ENCODE peak calls at places on chromosomes 4 and X, in six cellular contexts. One of them, this sample, is unnamed.

GRCh38 chr4:148151797-148152196 is 290.4 kb downstream of the NR3C2 start:
- DNase-seq in ELR: no peak
- DNase-seq in brain pericyte: no peak
- DNase-seq in activated naive CD4-positive, alpha-beta T cell: no peak
- DNase-seq in activated CD4-positive, alpha-beta T cell treated with anti-CD3 and anti-CD28 coated beads for 36 hours: no peak
- DNase-seq in stimulated activated CD4-positive, alpha-beta T cell treated with anti-CD3 and anti-CD28 coated beads, Interleukin-1b, Interleukin-23, amount 100 ng/mL, for 1 hour: no peak
- DNase-seq in this sample: no peak

GRCh38 chr4:111943796-111944203 is 201.5 kb upstream of the FAM241A start:
- DNase-seq in ELR: peak; percentile 72
- DNase-seq in brain pericyte: no peak
- DNase-seq in activated naive CD4-positive, alpha-beta T cell: no peak
- DNase-seq in activated CD4-positive, alpha-beta T cell treated with anti-CD3 and anti-CD28 coated beads for 36 hours: peak; percentile 22
- DNase-seq in stimulated activated CD4-positive, alpha-beta T cell treated with anti-CD3 and anti-CD28 coated beads, Interleukin-1b, Interleukin-23, amount 100 ng/mL, for 1 hour: no peak
- DNase-seq in this sample: no peak

GRCh38 chr4:78149737-78150136 is 92.6 kb downstream of the FRAS1 start:
- DNase-seq in ELR: no peak
- DNase-seq in brain pericyte: no peak
- DNase-seq in activated naive CD4-positive, alpha-beta T cell: no peak
- DNase-seq in activated CD4-positive, alpha-beta T cell treated with anti-CD3 and anti-CD28 coated beads for 36 hours: no peak
- DNase-seq in stimulated activated CD4-positive, alpha-beta T cell treated with anti-CD3 and anti-CD28 coated beads, Interleukin-1b, Interleukin-23, amount 100 ng/mL, for 1 hour: no peak
- DNase-seq in this sample: no peak

GRCh38 chr4:179666226-179666625 is 2224.0 kb upstream of the AGA start:
- DNase-seq in ELR: no peak
- DNase-seq in brain pericyte: no peak
- DNase-seq in activated naive CD4-positive, alpha-beta T cell: no peak
- DNase-seq in activated CD4-positive, alpha-beta T cell treated with anti-CD3 and anti-CD28 coated beads for 36 hours: no peak
- DNase-seq in stimulated activated CD4-positive, alpha-beta T cell treated with anti-CD3 and anti-CD28 coated beads, Interleukin-1b, Interleukin-23, amount 100 ng/mL, for 1 hour: no peak
- DNase-seq in this sample: no peak

GRCh38 chr4:2820216-2820982 is 23.2 kb upstream of the ADD1 start:
- DNase-seq in ELR: no peak
- DNase-seq in brain pericyte: no peak
- DNase-seq in activated naive CD4-positive, alpha-beta T cell: no peak
- DNase-seq in activated CD4-positive, alpha-beta T cell treated with anti-CD3 and anti-CD28 coated beads for 36 hours: no peak
- DNase-seq in stimulated activated CD4-positive, alpha-beta T cell treated with anti-CD3 and anti-CD28 coated beads, Interleukin-1b, Interleukin-23, amount 100 ng/mL, for 1 hour: no peak
- DNase-seq in this sample: no peak

GRCh38 chrX:34918091-34918736 is 24.4 kb upstream of the FAM47B start:
- DNase-seq in ELR: peak; percentile 76
- DNase-seq in brain pericyte: no peak
- DNase-seq in activated naive CD4-positive, alpha-beta T cell: no peak
- DNase-seq in activated CD4-positive, alpha-beta T cell treated with anti-CD3 and anti-CD28 coated beads for 36 hours: no peak
- DNase-seq in stimulated activated CD4-positive, alpha-beta T cell treated with anti-CD3 and anti-CD28 coated beads, Interleukin-1b, Interleukin-23, amount 100 ng/mL, for 1 hour: no peak
- DNase-seq in this sample: no peak

GRCh38 chr4:11469900-11470708 is 41.4 kb upstream of the HS3ST1 start:
- DNase-seq in ELR: no peak
- DNase-seq in brain pericyte: no peak
- DNase-seq in activated naive CD4-positive, alpha-beta T cell: no peak
- DNase-seq in activated CD4-positive, alpha-beta T cell treated with anti-CD3 and anti-CD28 coated beads for 36 hours: no peak
- DNase-seq in stimulated activated CD4-positive, alpha-beta T cell treated with anti-CD3 and anti-CD28 coated beads, Interleukin-1b, Interleukin-23, amount 100 ng/mL, for 1 hour: no peak
- DNase-seq in this sample: no peak

GRCh38 chr4:113684534-113685091 is 76.9 kb downstream of the CAMK2D start:
- DNase-seq in ELR: peak; percentile 48
- DNase-seq in brain pericyte: no peak
- DNase-seq in activated naive CD4-positive, alpha-beta T cell: no peak
- DNase-seq in activated CD4-positive, alpha-beta T cell treated with anti-CD3 and anti-CD28 coated beads for 36 hours: peak; percentile 67
- DNase-seq in stimulated activated CD4-positive, alpha-beta T cell treated with anti-CD3 and anti-CD28 coated beads, Interleukin-1b, Interleukin-23, amount 100 ng/mL, for 1 hour: no peak
- DNase-seq in this sample: no peak

GRCh38 chrX:10015711-10016515 is 48.8 kb downstream of the CLDN34 start:
- DNase-seq in ELR: peak; percentile 65
- DNase-seq in brain pericyte: no peak
- DNase-seq in activated naive CD4-positive, alpha-beta T cell: no peak
- DNase-seq in activated CD4-positive, alpha-beta T cell treated with anti-CD3 and anti-CD28 coated beads for 36 hours: no peak
- DNase-seq in stimulated activated CD4-positive, alpha-beta T cell treated with anti-CD3 and anti-CD28 coated beads, Interleukin-1b, Interleukin-23, amount 100 ng/mL, for 1 hour: no peak
- DNase-seq in this sample: peak; percentile 65

GRCh38 chrX:51759055-51759454 is 15.8 kb downstream of the GSPT2 start:
- DNase-seq in ELR: no peak
- DNase-seq in brain pericyte: no peak
- DNase-seq in activated naive CD4-positive, alpha-beta T cell: no peak
- DNase-seq in activated CD4-positive, alpha-beta T cell treated with anti-CD3 and anti-CD28 coated beads for 36 hours: no peak
- DNase-seq in stimulated activated CD4-positive, alpha-beta T cell treated with anti-CD3 and anti-CD28 coated beads, Interleukin-1b, Interleukin-23, amount 100 ng/mL, for 1 hour: no peak
- DNase-seq in this sample: no peak

GRCh38 chr4:101969965-101970364 is 179.4 kb downstream of the BANK1 start:
- DNase-seq in ELR: no peak
- DNase-seq in brain pericyte: no peak
- DNase-seq in activated naive CD4-positive, alpha-beta T cell: no peak
- DNase-seq in activated CD4-positive, alpha-beta T cell treated with anti-CD3 and anti-CD28 coated beads for 36 hours: no peak
- DNase-seq in stimulated activated CD4-positive, alpha-beta T cell treated with anti-CD3 and anti-CD28 coated beads, Interleukin-1b, Interleukin-23, amount 100 ng/mL, for 1 hour: no peak
- DNase-seq in this sample: no peak

GRCh38 chr4:183989471-183989870 is 84.4 kb downstream of the STOX2 start:
- DNase-seq in ELR: no peak
- DNase-seq in brain pericyte: no peak
- DNase-seq in activated naive CD4-positive, alpha-beta T cell: no peak
- DNase-seq in activated CD4-positive, alpha-beta T cell treated with anti-CD3 and anti-CD28 coated beads for 36 hours: no peak
- DNase-seq in stimulated activated CD4-positive, alpha-beta T cell treated with anti-CD3 and anti-CD28 coated beads, Interleukin-1b, Interleukin-23, amount 100 ng/mL, for 1 hour: no peak
- DNase-seq in this sample: no peak

GRCh38 chr4:145437466-145437865 is 44.2 kb upstream of the SMAD1 start:
- DNase-seq in ELR: no peak
- DNase-seq in brain pericyte: no peak
- DNase-seq in activated naive CD4-positive, alpha-beta T cell: no peak
- DNase-seq in activated CD4-positive, alpha-beta T cell treated with anti-CD3 and anti-CD28 coated beads for 36 hours: no peak
- DNase-seq in stimulated activated CD4-positive, alpha-beta T cell treated with anti-CD3 and anti-CD28 coated beads, Interleukin-1b, Interleukin-23, amount 100 ng/mL, for 1 hour: no peak
- DNase-seq in this sample: no peak

GRCh38 chr4:125520258-125520990 is 205.7 kb downstream of the FAT4 start:
- DNase-seq in ELR: peak; percentile 31
- DNase-seq in brain pericyte: no peak
- DNase-seq in activated naive CD4-positive, alpha-beta T cell: no peak
- DNase-seq in activated CD4-positive, alpha-beta T cell treated with anti-CD3 and anti-CD28 coated beads for 36 hours: no peak
- DNase-seq in stimulated activated CD4-positive, alpha-beta T cell treated with anti-CD3 and anti-CD28 coated beads, Interleukin-1b, Interleukin-23, amount 100 ng/mL, for 1 hour: no peak
- DNase-seq in this sample: no peak

GRCh38 chr4:13670456-13671150 is 43.1 kb upstream of the BOD1L1 start:
- DNase-seq in ELR: no peak
- DNase-seq in brain pericyte: no peak
- DNase-seq in activated naive CD4-positive, alpha-beta T cell: no peak
- DNase-seq in activated CD4-positive, alpha-beta T cell treated with anti-CD3 and anti-CD28 coated beads for 36 hours: no peak
- DNase-seq in stimulated activated CD4-positive, alpha-beta T cell treated with anti-CD3 and anti-CD28 coated beads, Interleukin-1b, Interleukin-23, amount 100 ng/mL, for 1 hour: no peak
- DNase-seq in this sample: no peak

GRCh38 chrX:107574054-107574683 is 54.1 kb upstream of the PRPS1 start:
- DNase-seq in ELR: peak; percentile 86
- DNase-seq in brain pericyte: no peak
- DNase-seq in activated naive CD4-positive, alpha-beta T cell: no peak
- DNase-seq in activated CD4-positive, alpha-beta T cell treated with anti-CD3 and anti-CD28 coated beads for 36 hours: no peak
- DNase-seq in stimulated activated CD4-positive, alpha-beta T cell treated with anti-CD3 and anti-CD28 coated beads, Interleukin-1b, Interleukin-23, amount 100 ng/mL, for 1 hour: no peak
- DNase-seq in this sample: no peak

GRCh38 chr4:176489001-176489400 is 169.2 kb downstream of the SPCS3 start:
- DNase-seq in ELR: no peak
- DNase-seq in brain pericyte: no peak
- DNase-seq in activated naive CD4-positive, alpha-beta T cell: no peak
- DNase-seq in activated CD4-positive, alpha-beta T cell treated with anti-CD3 and anti-CD28 coated beads for 36 hours: no peak
- DNase-seq in stimulated activated CD4-positive, alpha-beta T cell treated with anti-CD3 and anti-CD28 coated beads, Interleukin-1b, Interleukin-23, amount 100 ng/mL, for 1 hour: no peak
- DNase-seq in this sample: no peak

GRCh38 chr4:153513596-153513995 is 47.4 kb downstream of the TMEM131L start:
- DNase-seq in ELR: peak; percentile 81
- DNase-seq in brain pericyte: no peak
- DNase-seq in activated naive CD4-positive, alpha-beta T cell: no peak
- DNase-seq in activated CD4-positive, alpha-beta T cell treated with anti-CD3 and anti-CD28 coated beads for 36 hours: no peak
- DNase-seq in stimulated activated CD4-positive, alpha-beta T cell treated with anti-CD3 and anti-CD28 coated beads, Interleukin-1b, Interleukin-23, amount 100 ng/mL, for 1 hour: no peak
- DNase-seq in this sample: no peak

GRCh38 chr4:152937280-152937534 is 1.1 kb downstream of the FHDC1 start:
- DNase-seq in ELR: no peak
- DNase-seq in brain pericyte: no peak
- DNase-seq in activated naive CD4-positive, alpha-beta T cell: no peak
- DNase-seq in activated CD4-positive, alpha-beta T cell treated with anti-CD3 and anti-CD28 coated beads for 36 hours: no peak
- DNase-seq in stimulated activated CD4-positive, alpha-beta T cell treated with anti-CD3 and anti-CD28 coated beads, Interleukin-1b, Interleukin-23, amount 100 ng/mL, for 1 hour: no peak
- DNase-seq in this sample: no peak

GRCh38 chr4:20341121-20341758 is 89.5 kb downstream of the SLIT2 start:
- DNase-seq in ELR: no peak
- DNase-seq in brain pericyte: no peak
- DNase-seq in activated naive CD4-positive, alpha-beta T cell: no peak
- DNase-seq in activated CD4-positive, alpha-beta T cell treated with anti-CD3 and anti-CD28 coated beads for 36 hours: no peak
- DNase-seq in stimulated activated CD4-positive, alpha-beta T cell treated with anti-CD3 and anti-CD28 coated beads, Interleukin-1b, Interleukin-23, amount 100 ng/mL, for 1 hour: no peak
- DNase-seq in this sample: no peak

GRCh38 chr4:157270108-157270507 is 49.6 kb downstream of the GRIA2 start:
- DNase-seq in ELR: no peak
- DNase-seq in brain pericyte: no peak
- DNase-seq in activated naive CD4-positive, alpha-beta T cell: no peak
- DNase-seq in activated CD4-positive, alpha-beta T cell treated with anti-CD3 and anti-CD28 coated beads for 36 hours: no peak
- DNase-seq in stimulated activated CD4-positive, alpha-beta T cell treated with anti-CD3 and anti-CD28 coated beads, Interleukin-1b, Interleukin-23, amount 100 ng/mL, for 1 hour: no peak
- DNase-seq in this sample: no peak

GRCh38 chr4:94947681-94948108 is 189.9 kb downstream of the BMPR1B start:
- DNase-seq in ELR: no peak
- DNase-seq in brain pericyte: no peak
- DNase-seq in activated naive CD4-positive, alpha-beta T cell: no peak
- DNase-seq in activated CD4-positive, alpha-beta T cell treated with anti-CD3 and anti-CD28 coated beads for 36 hours: no peak
- DNase-seq in stimulated activated CD4-positive, alpha-beta T cell treated with anti-CD3 and anti-CD28 coated beads, Interleukin-1b, Interleukin-23, amount 100 ng/mL, for 1 hour: no peak
- DNase-seq in this sample: no peak

GRCh38 chr4:164926301-164926700 is 49.3 kb downstream of the APELA start:
- DNase-seq in ELR: peak; percentile 47
- DNase-seq in brain pericyte: no peak
- DNase-seq in activated naive CD4-positive, alpha-beta T cell: no peak
- DNase-seq in activated CD4-positive, alpha-beta T cell treated with anti-CD3 and anti-CD28 coated beads for 36 hours: no peak
- DNase-seq in stimulated activated CD4-positive, alpha-beta T cell treated with anti-CD3 and anti-CD28 coated beads, Interleukin-1b, Interleukin-23, amount 100 ng/mL, for 1 hour: no peak
- DNase-seq in this sample: no peak

GRCh38 chrX:125202486-125203378 is 116.9 kb upstream of the TEX13C start:
- DNase-seq in ELR: no peak
- DNase-seq in brain pericyte: no peak
- DNase-seq in activated naive CD4-positive, alpha-beta T cell: no peak
- DNase-seq in activated CD4-positive, alpha-beta T cell treated with anti-CD3 and anti-CD28 coated beads for 36 hours: peak; percentile 16
- DNase-seq in stimulated activated CD4-positive, alpha-beta T cell treated with anti-CD3 and anti-CD28 coated beads, Interleukin-1b, Interleukin-23, amount 100 ng/mL, for 1 hour: no peak
- DNase-seq in this sample: no peak

GRCh38 chr4:71126719-71127118 is 133.3 kb downstream of the DCK start:
- DNase-seq in ELR: peak; percentile 98
- DNase-seq in brain pericyte: no peak
- DNase-seq in activated naive CD4-positive, alpha-beta T cell: no peak
- DNase-seq in activated CD4-positive, alpha-beta T cell treated with anti-CD3 and anti-CD28 coated beads for 36 hours: no peak
- DNase-seq in stimulated activated CD4-positive, alpha-beta T cell treated with anti-CD3 and anti-CD28 coated beads, Interleukin-1b, Interleukin-23, amount 100 ng/mL, for 1 hour: no peak
- DNase-seq in this sample: no peak

GRCh38 chr4:186021461-186022167 is 47.3 kb upstream of the TLR3 start:
- DNase-seq in ELR: peak; percentile 29
- DNase-seq in brain pericyte: peak; percentile 24
- DNase-seq in activated naive CD4-positive, alpha-beta T cell: no peak
- DNase-seq in activated CD4-positive, alpha-beta T cell treated with anti-CD3 and anti-CD28 coated beads for 36 hours: peak; percentile 9
- DNase-seq in stimulated activated CD4-positive, alpha-beta T cell treated with anti-CD3 and anti-CD28 coated beads, Interleukin-1b, Interleukin-23, amount 100 ng/mL, for 1 hour: no peak
- DNase-seq in this sample: no peak

GRCh38 chr4:38080061-38080531 is 119.9 kb downstream of the PTTG2 start:
- DNase-seq in ELR: no peak
- DNase-seq in brain pericyte: no peak
- DNase-seq in activated naive CD4-positive, alpha-beta T cell: no peak
- DNase-seq in activated CD4-positive, alpha-beta T cell treated with anti-CD3 and anti-CD28 coated beads for 36 hours: no peak
- DNase-seq in stimulated activated CD4-positive, alpha-beta T cell treated with anti-CD3 and anti-CD28 coated beads, Interleukin-1b, Interleukin-23, amount 100 ng/mL, for 1 hour: no peak
- DNase-seq in this sample: no peak

GRCh38 chr4:140645614-140646412 is 77.1 kb upstream of the UCP1 start:
- DNase-seq in ELR: no peak
- DNase-seq in brain pericyte: no peak
- DNase-seq in activated naive CD4-positive, alpha-beta T cell: no peak
- DNase-seq in activated CD4-positive, alpha-beta T cell treated with anti-CD3 and anti-CD28 coated beads for 36 hours: no peak
- DNase-seq in stimulated activated CD4-positive, alpha-beta T cell treated with anti-CD3 and anti-CD28 coated beads, Interleukin-1b, Interleukin-23, amount 100 ng/mL, for 1 hour: no peak
- DNase-seq in this sample: no peak

GRCh38 chr4:56731857-56732256 is 50.8 kb upstream of the HOPX start:
- DNase-seq in ELR: no peak
- DNase-seq in brain pericyte: no peak
- DNase-seq in activated naive CD4-positive, alpha-beta T cell: no peak
- DNase-seq in activated CD4-positive, alpha-beta T cell treated with anti-CD3 and anti-CD28 coated beads for 36 hours: no peak
- DNase-seq in stimulated activated CD4-positive, alpha-beta T cell treated with anti-CD3 and anti-CD28 coated beads, Interleukin-1b, Interleukin-23, amount 100 ng/mL, for 1 hour: no peak
- DNase-seq in this sample: no peak

GRCh38 chr4:1866095-1866755 is 5.0 kb upstream of the NSD2 start:
- DNase-seq in ELR: no peak
- DNase-seq in brain pericyte: no peak
- DNase-seq in activated naive CD4-positive, alpha-beta T cell: no peak
- DNase-seq in activated CD4-positive, alpha-beta T cell treated with anti-CD3 and anti-CD28 coated beads for 36 hours: no peak
- DNase-seq in stimulated activated CD4-positive, alpha-beta T cell treated with anti-CD3 and anti-CD28 coated beads, Interleukin-1b, Interleukin-23, amount 100 ng/mL, for 1 hour: no peak
- DNase-seq in this sample: no peak

GRCh38 chr4:186019264-186019663 is 49.7 kb upstream of the TLR3 start:
- DNase-seq in ELR: no peak
- DNase-seq in brain pericyte: no peak
- DNase-seq in activated naive CD4-positive, alpha-beta T cell: no peak
- DNase-seq in activated CD4-positive, alpha-beta T cell treated with anti-CD3 and anti-CD28 coated beads for 36 hours: no peak
- DNase-seq in stimulated activated CD4-positive, alpha-beta T cell treated with anti-CD3 and anti-CD28 coated beads, Interleukin-1b, Interleukin-23, amount 100 ng/mL, for 1 hour: no peak
- DNase-seq in this sample: no peak